ENCODE peak calls at places on chromosomes 4 and X, in five cellular contexts. X is endodermal cell, M is heart left ventricle, A is neural progenitor cell, C is neuronal stem cell. R is an unnamed sample.

GRCh38 chrX:44342866-44343265 is 606 bp downstream of the EFHC2 start:
- DNase-seq in C (no peak), A (no peak), M (no peak), X (no peak), R (no peak)

GRCh38 chrX:100980608-100981497 is 11.3 kb downstream of the ARL13A start:
- DNase-seq in C (no peak), M (no peak), X (no peak), A (no peak), R (no peak)

GRCh38 chr4:62209757-62210156 is 1009.6 kb downstream of the ADGRL3 start:
- DNase-seq in A (no peak), M (no peak), X (no peak), C (no peak), R (no peak)

GRCh38 chrX:152821145-152821765 is 9.3 kb downstream of the CETN2 start:
- DNase-seq in M (no peak), X (peak; percentile 86), A (peak; percentile 72), C (no peak), R (no peak)

GRCh38 chr4:78235800-78236199 is 178.7 kb downstream of the FRAS1 start:
- DNase-seq in C (no peak), M (no peak), A (no peak), X (no peak), R (no peak)

GRCh38 chrX:13855689-13856425 is 39.0 kb upstream of the GPM6B start:
- DNase-seq in M (no peak), C (no peak), X (no peak), A (no peak), R (no peak)

GRCh38 chr4:77911842-77912450 is 49.3 kb downstream of the MRPL1 start:
- DNase-seq in C (no peak), A (no peak), X (no peak), M (no peak), R (no peak)

GRCh38 chr4:56874166-56874565 is 33.5 kb upstream of the REST start:
- DNase-seq in C (no peak), X (peak; percentile 54), A (peak; percentile 39), M (no peak), R (no peak)

GRCh38 chr4:41142946-41143720 is 71.2 kb downstream of the APBB2 start:
- DNase-seq in C (no peak), A (no peak), M (peak; percentile 60), X (no peak), R (no peak)

GRCh38 chrX:41677661-41678060 is 11.1 kb upstream of the GPR34 start:
- DNase-seq in C (no peak), X (no peak), A (no peak), M (no peak), R (no peak)

GRCh38 chr4:26022346-26022891 is 108.4 kb downstream of the SMIM20 start:
- DNase-seq in A (no peak), X (no peak), C (no peak), M (no peak), R (no peak)

GRCh38 chr4:148116264-148116663 is 325.9 kb downstream of the NR3C2 start:
- DNase-seq in A (no peak), M (no peak), C (no peak), X (no peak), R (peak; percentile 31)

GRCh38 chr4:12791536-12791935 is 692.6 kb downstream of the RAB28 start:
- DNase-seq in M (peak; percentile 21), C (no peak), X (no peak), A (no peak), R (no peak)

GRCh38 chr4:25523405-25523804 is 132.2 kb upstream of the SLC34A2 start:
- DNase-seq in M (no peak), A (no peak), X (no peak), C (no peak), R (no peak)

GRCh38 chr4:16627999-16628398 is 270.4 kb downstream of the LDB2 start:
- DNase-seq in M (no peak), A (no peak), C (no peak), X (no peak), R (no peak)

GRCh38 chrX:110395877-110396276 is 37.2 kb downstream of the RTL9 start:
- DNase-seq in C (no peak), M (no peak), X (no peak), A (no peak), R (no peak)

GRCh38 chrX:23694606-23695005 is 27.3 kb downstream of the PRDX4 start:
- DNase-seq in A (peak; percentile 76), C (peak; percentile 4), X (peak; percentile 76), M (peak; percentile 44), R (peak; percentile 26)

GRCh38 chr4:176123710-176124407 is 58.2 kb downstream of the WDR17 start:
- DNase-seq in X (peak; percentile 73), M (peak; percentile 10), C (peak; percentile 6), A (peak; percentile 72), R (no peak)

GRCh38 chr4:25509656-25510055 is 132.6 kb downstream of the ANAPC4 start:
- DNase-seq in A (no peak), C (no peak), M (no peak), X (no peak), R (no peak)

GRCh38 chr4:4477391-4477790 is 64.5 kb downstream of the STX18 start:
- DNase-seq in A (no peak), C (no peak), M (no peak), X (no peak), R (no peak)

GRCh38 chr4:87375719-87376291 is 15.2 kb downstream of the HSD17B11 start:
- DNase-seq in A (peak; percentile 28), X (no peak), M (no peak), C (no peak), R (no peak)

GRCh38 chrX:154809939-154810665 is 4.8 kb upstream of the MPP1 start:
- DNase-seq in A (no peak), C (no peak), M (no peak), X (no peak), R (no peak)

DNA sequence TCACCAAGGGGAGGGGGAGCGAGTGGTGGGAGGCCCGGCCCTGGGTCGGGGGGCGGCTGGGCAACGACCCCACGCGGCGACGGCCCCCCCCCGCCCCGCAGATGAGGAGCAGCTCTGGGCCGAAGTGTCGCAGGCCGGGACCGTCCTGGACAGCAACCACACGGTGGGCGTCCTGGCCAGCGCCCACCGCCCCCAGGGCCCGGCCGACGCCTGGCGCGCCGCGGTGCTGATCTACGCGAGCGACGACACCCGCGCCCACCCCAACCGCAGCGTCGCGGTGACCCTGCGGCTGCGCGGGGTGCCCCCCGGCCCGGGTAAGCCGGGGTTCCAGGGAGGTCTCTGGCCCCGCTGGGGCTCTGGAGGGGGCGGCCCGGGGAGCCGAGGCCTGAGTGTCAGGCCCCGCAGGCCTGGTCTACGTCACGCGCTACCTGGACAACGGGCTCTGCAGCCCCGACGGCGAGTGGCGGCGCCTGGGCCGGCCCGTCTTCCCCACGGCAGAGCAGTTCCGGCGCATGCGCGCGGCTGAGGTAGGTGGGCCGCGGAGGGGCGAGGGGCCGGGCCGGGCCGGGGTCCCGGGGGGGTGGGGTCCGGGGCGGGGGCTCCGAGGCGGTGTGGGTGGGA is 8.7 kb upstream of the FGFRL1 start:
- DNase-seq in A (peak; percentile 68), M (no peak), C (no peak), X (peak; percentile 72), R (no peak)
- H3K4me3 ChIP-seq in A (peak overlapping the region; percentile 40), M (no peak overlapping the region), C (no peak overlapping the region), X (no peak overlapping the region), R (no peak overlapping the region)

DNA sequence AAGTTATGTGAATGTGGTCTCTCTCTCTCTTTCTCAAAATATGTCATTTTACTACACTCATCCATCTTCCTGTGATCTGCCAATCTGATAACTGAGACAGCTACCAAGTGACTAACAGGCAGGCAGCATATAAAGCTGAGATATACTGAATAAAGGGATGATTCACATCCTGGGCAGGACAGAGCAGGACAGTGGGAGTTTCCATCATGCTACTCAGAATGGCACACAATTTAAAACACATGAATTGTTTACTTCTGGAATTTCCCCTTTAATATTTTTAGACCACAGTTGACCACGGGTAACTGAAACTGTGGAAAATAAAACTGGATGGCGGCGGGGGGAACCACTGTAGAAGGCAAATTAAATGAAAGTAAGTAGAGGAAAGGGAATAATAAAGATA is 58.6 kb upstream of the DCTD start:
- DNase-seq in X (no peak), C (no peak), A (no peak), M (no peak), R (no peak)
- H3K4me3 ChIP-seq in X (no peak overlapping the region), C (no peak overlapping the region), A (no peak overlapping the region), M (no peak overlapping the region), R (no peak overlapping the region)

DNA sequence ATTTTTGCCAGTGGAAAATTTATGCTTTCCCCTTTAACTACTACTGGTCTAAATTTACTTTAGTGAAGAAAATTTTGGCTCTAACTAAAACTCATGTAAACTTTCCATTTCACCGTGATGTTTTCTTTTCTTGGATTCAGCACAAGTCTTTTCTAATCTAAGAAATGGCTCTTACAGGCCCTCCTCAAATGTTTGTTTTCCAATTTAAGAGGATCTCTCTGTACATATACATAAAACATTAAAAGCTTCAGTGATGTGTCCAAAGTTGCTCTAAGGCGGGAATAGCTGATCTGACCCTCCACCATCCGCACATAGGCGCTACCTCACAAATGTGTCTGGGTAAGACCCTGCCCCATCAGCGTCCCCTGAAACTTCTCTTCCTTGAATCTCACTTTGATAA is 68.1 kb downstream of the MAML3 start:
- DNase-seq in M (no peak), C (no peak), X (no peak), A (no peak), R (no peak)
- H3K4me3 ChIP-seq in M (no peak overlapping the region), C (no peak overlapping the region), X (no peak overlapping the region), A (no peak overlapping the region), R (no peak overlapping the region)

GRCh38 chrX:40174594-40175415 is 77.0 kb upstream of the BCOR start:
- DNase-seq in M (peak; percentile 46), A (peak; percentile 78), X (peak; percentile 59), C (no peak), R (peak; percentile 19)

GRCh38 chrX:40175416-40176255 is 77.9 kb upstream of the BCOR start:
- DNase-seq in C (no peak), A (peak; percentile 62), M (peak; percentile 78), X (peak; percentile 90), R (peak; percentile 86)

GRCh38 chrX:40172169-40172979 is 74.6 kb upstream of the BCOR start:
- DNase-seq in M (peak; percentile 70), A (peak; percentile 58), C (no peak), X (peak; percentile 79), R (no peak)

GRCh38 chrX:40172980-40173661 is 75.4 kb upstream of the BCOR start:
- DNase-seq in X (peak; percentile 52), M (no peak), C (no peak), A (no peak), R (no peak)

GRCh38 chrX:40173662-40174593 is 76.2 kb upstream of the BCOR start:
- DNase-seq in C (no peak), A (peak; percentile 50), M (peak; percentile 34), X (peak; percentile 78), R (peak; percentile 35)
- H3K4me3 ChIP-seq in C (no peak overlapping the region), A (peak overlapping the region; percentile 59), M (peak overlapping the region; percentile 60), X (peak overlapping the region; percentile 75), R (peak overlapping the region; percentile 67)

GRCh38 chr4:98993419-98994071 is 2.0 kb upstream of the METAP1 start:
- DNase-seq in A (no peak), M (no peak), X (no peak), C (no peak), R (no peak)

DNA sequence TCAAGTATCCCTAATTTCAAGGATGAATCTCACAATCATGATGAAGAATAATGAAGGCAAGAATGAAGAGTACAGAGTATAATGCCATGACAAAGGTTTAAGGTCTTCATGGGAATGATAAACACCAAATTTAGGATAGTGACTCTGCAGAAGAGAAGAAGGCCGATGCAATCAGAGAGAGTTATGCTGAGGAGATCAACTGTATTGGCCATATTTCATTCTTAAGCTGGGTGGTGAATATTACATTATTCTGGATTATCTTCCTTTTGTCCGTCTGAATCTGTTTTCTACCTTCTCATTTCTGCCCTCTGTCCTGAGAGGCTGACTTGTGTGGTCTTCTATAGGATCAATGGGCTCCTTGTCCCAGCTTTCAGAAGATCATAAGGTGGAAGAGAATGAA is 7.8 kb upstream of the METAP1 start:
- DNase-seq in A (no peak), C (no peak), M (no peak), X (no peak), R (no peak)
- H3K4me3 ChIP-seq in A (no peak overlapping the region), C (no peak overlapping the region), M (no peak overlapping the region), X (no peak overlapping the region), R (no peak overlapping the region)